ENCODE peak calls at places on chromosomes 6 and 20, in six cellular contexts. T, H, N, P, V and B are unnamed samples.

GRCh38 chr6:16819752-16820151 is 58.5 kb upstream of the ATXN1 start:
- DNase-seq in T (no peak), H (no peak), N (peak; percentile 20), P (no peak), V (peak; percentile 30), B (peak; percentile 17)

GRCh38 chr6:167044696-167045095 is 45.5 kb downstream of the CEP43 start:
- DNase-seq in T (peak; percentile 6), H (no peak), N (no peak), P (no peak), V (peak; percentile 44), B (no peak)

GRCh38 chr20:51715873-51716215 is 52.3 kb downstream of the ATP9A start:
- DNase-seq in T (no peak), H (no peak), N (no peak), P (no peak), V (no peak), B (no peak)

GRCh38 chr6:35044145-35044745 is 96.9 kb downstream of the TCP11 start:
- DNase-seq in T (peak; percentile 73), H (no peak), N (peak; percentile 88), P (no peak), V (no peak), B (peak; percentile 88)

GRCh38 chr20:51811040-51811351 is 8.7 kb upstream of the SALL4 start:
- DNase-seq in T (peak; percentile 68), H (no peak), N (peak; percentile 37), P (no peak), V (peak; percentile 81), B (no peak)

GRCh38 chr6:131290955-131291354 is 155.7 kb downstream of the AKAP7 start:
- DNase-seq in T (no peak), H (no peak), N (no peak), P (no peak), V (no peak), B (no peak)

GRCh38 chr6:135233676-135234491 is 52.8 kb downstream of the MYB start:
- DNase-seq in T (peak; percentile 3), H (no peak), N (no peak), P (no peak), V (no peak), B (no peak)

GRCh38 chr20:32527447-32528055 is 57.6 kb downstream of the NOL4L start:
- DNase-seq in T (no peak), H (no peak), N (no peak), P (no peak), V (no peak), B (no peak)

GRCh38 chr6:21587182-21587924 is 6.2 kb upstream of the SOX4 start:
- DNase-seq in T (peak; percentile 83), H (peak; percentile 79), N (peak; percentile 76), P (peak; percentile 40), V (peak; percentile 58), B (no peak)

GRCh38 chr20:48736636-48737035 is 91.2 kb downstream of the PREX1 start:
- DNase-seq in T (no peak), H (no peak), N (no peak), P (no peak), V (no peak), B (no peak)

GRCh38 chr6:26198626-26199056 is 111.4 kb downstream of the HFE start:
- DNase-seq in T (no peak), H (no peak), N (no peak), P (no peak), V (peak; percentile 26), B (no peak)

GRCh38 chr6:79872303-79872702 is 75.0 kb downstream of the ELOVL4 start:
- DNase-seq in T (no peak), H (no peak), N (no peak), P (no peak), V (no peak), B (peak; percentile 46)

GRCh38 chr6:139395891-139396299 is 21.4 kb upstream of the CITED2 start:
- DNase-seq in T (no peak), H (no peak), N (no peak), P (no peak), V (no peak), B (no peak)

GRCh38 chr6:52227495-52227894 is 16.8 kb downstream of the IL17F start:
- DNase-seq in T (no peak), H (no peak), N (no peak), P (no peak), V (peak; percentile 1), B (no peak)

GRCh38 chr20:18738888-18739287 is 74.7 kb upstream of the SCP2D1 start:
- DNase-seq in T (no peak), H (no peak), N (no peak), P (no peak), V (no peak), B (no peak)

GRCh38 chr20:18739785-18740184 is 73.8 kb upstream of the SCP2D1 start:
- DNase-seq in T (peak; percentile 88), H (no peak), N (peak; percentile 81), P (no peak), V (peak; percentile 90), B (no peak)

GRCh38 chr20:18742841-18743240 is 70.7 kb upstream of the SCP2D1 start:
- DNase-seq in T (no peak), H (no peak), N (no peak), P (no peak), V (no peak), B (no peak)

GRCh38 chr20:18738055-18738454 is 75.5 kb upstream of the SCP2D1 start:
- DNase-seq in T (peak; percentile 24), H (peak; percentile 4), N (peak; percentile 29), P (no peak), V (no peak), B (no peak)

DNA sequence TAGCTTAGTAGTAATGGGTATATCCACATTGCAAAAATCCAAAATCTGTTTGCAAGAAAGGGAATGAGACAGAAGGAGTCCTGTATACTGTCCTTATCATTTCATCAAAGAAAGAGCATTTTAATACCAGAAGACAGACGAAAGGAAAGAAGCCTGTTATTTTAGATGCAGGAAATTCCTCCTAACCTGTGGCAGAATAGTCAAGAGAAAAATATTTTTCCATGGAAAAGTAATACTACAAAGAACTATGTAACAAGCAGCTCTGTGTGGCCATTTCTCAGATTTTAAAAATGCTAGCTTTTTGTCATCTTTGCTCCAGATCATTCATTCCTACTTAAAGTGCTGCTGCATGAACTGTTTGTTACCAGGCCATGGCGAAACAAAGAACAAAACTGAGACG is 72.9 kb upstream of the SCP2D1 start:
- DNase-seq in T (no peak), H (no peak), N (no peak), P (no peak), V (no peak), B (no peak)
- TF ChIP-seq CTCF in T (no peak), H (no peak), N (no peak), P (no peak), V (no peak), B (no peak)

GRCh38 chr6:37365791-37366190 is 12.0 kb downstream of the RNF8 start:
- DNase-seq in T (peak; percentile 65), H (no peak), N (peak; percentile 71), P (no peak), V (peak; percentile 35), B (no peak)
- TF ChIP-seq CTCF in T (peak; percentile 33), H (no peak), N (peak; percentile 41), P (no peak), V (peak; percentile 46), B (peak; percentile 45)

DNA sequence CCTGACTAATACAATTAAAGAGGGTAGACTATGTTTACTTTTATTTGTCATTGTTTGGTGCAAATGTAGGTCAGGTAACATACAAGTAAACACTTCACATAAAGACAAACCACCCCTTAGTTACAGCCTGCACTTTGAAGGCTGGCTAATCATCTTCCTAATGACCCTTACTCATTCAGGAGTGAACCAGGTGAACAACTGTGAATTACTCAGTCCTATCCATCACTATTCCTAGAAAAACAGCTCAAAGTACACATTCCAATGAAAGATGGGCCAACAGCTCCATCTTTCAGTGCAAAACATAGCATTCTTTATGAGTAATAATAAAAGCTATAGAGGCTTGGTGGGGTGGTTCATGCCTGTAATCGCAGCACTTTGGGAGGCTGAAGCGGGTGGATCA is 78.2 kb downstream of the FRK start:
- DNase-seq in T (no peak), H (no peak), N (no peak), P (no peak), V (no peak), B (no peak)
- TF ChIP-seq CTCF in T (no peak), H (no peak), N (no peak), P (no peak), V (no peak), B (no peak)

GRCh38 chr20:50344232-50345071 is 153.8 kb downstream of the CEBPB start:
- DNase-seq in T (no peak), H (no peak), N (no peak), P (no peak), V (no peak), B (no peak)
- TF ChIP-seq CTCF in T (peak; percentile 28), H (peak; percentile 43), N (peak; percentile 17), P (no peak), V (peak; percentile 27), B (peak; percentile 0)

DNA sequence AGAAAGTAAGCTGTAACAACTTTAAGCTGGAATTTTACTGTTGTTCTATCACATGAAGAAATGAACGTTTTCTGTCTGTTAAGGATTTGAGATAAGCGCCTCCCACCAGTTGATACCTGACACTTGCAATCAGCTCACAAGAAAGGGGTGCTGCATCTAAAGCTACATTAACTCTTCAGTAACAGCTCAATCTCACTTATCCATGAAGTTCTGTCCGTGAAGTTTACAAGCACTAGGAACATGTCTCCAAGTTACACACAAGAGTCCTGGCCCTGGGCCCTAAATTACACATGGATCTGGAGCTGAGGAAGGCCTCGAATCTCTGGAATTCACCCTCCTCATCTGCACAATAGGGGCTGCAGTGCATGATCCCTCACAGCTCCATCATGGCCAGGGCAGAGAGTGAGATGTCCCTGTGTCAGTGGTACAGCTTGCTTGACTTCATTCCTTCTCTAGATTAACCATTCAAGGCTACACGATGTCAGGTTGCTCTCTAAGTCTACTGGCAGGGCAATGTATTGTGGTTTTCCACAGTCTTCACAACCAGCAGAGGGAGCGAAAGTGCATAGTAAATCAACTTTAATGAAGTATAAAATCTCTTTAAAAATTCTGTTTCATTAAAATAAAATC is 182.4 kb upstream of the MCHR2 start:
- DNase-seq in T (peak; percentile 77), H (peak; percentile 53), N (peak; percentile 74), P (no peak), V (peak; percentile 74), B (peak; percentile 13)
- TF ChIP-seq CTCF in T (peak; percentile 57), H (peak; percentile 26), N (peak; percentile 67), P (no peak), V (peak; percentile 58), B (peak; percentile 54)

GRCh38 chr20:4064118-4064962 is 49.0 kb upstream of the RNF24 start:
- DNase-seq in T (peak; percentile 95), H (peak; percentile 79), N (peak; percentile 97), P (no peak), V (peak; percentile 93), B (peak; percentile 59)
- TF ChIP-seq CTCF in T (no peak), H (no peak), N (no peak), P (no peak), V (no peak), B (no peak)

DNA sequence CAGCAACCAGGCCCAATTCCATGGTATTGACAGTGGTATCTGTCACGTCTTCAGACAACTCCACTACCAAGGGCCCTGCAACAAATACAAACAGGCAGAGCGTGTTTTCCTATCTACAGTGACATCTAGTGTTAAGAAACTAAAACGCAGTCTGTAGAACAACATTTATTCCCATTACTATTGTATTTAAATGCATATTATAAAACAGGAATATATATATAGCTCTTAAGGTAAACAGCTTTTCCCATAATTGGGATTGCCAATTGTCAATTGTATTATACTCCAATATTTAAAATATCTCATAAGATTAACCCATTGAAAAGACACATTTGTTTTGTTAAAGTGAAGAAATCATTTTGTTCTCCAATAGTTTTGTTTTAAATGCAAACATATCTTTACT is 97.2 kb downstream of the KIF16B start:
- DNase-seq in T (peak; percentile 72), H (no peak), N (peak; percentile 80), P (no peak), V (peak; percentile 62), B (peak; percentile 39)
- TF ChIP-seq CTCF in T (peak; percentile 58), H (no peak), N (peak; percentile 64), P (no peak), V (peak; percentile 70), B (peak; percentile 68)